ENCODE peak calls at places on chromosomes 7 and 10, in seven cellular contexts. D is dorsolateral prefrontal cortex; P is D341Med; A is activated CD4-positive, CD25-positive, alpha-beta regulatory T cell; L is hepatocyte; O is EH; M is stimulated activated CD4-positive, alpha-beta T cell treated with anti-CD3 and anti-CD28 coated beads, Interleukin-4, amount 100 ng/mL, for 24 hours. V is an unnamed sample.

GRCh38 chr10:110437761-110438341 is 59.9 kb upstream of the DUSP5 start:
- DNase-seq in L (no peak), M (no peak), D (no peak), A (no peak), O (no peak), P (no peak), V (no peak)

GRCh38 chr10:4766449-4766848 is 59.6 kb upstream of the AKR1E2 start:
- DNase-seq in D (no peak), M (no peak), L (no peak), P (no peak), O (peak; percentile 37), A (no peak), V (peak; percentile 32)

GRCh38 chr10:17758200-17758599 is 6.2 kb downstream of the TMEM236 start:
- DNase-seq in P (no peak), O (peak; percentile 54), L (peak; percentile 32), D (no peak), M (no peak), A (no peak), V (peak; percentile 42)

GRCh38 chr10:116080553-116080952 is 192.5 kb downstream of the GFRA1 start:
- DNase-seq in O (peak; percentile 12), P (no peak), L (no peak), D (no peak), A (no peak), M (no peak), V (peak; percentile 58)

GRCh38 chr10:121544301-121544869 is 53.9 kb downstream of the FGFR2 start:
- DNase-seq in A (no peak), P (no peak), M (no peak), D (no peak), L (no peak), O (no peak), V (no peak)

GRCh38 chr7:102044984-102045673 is 227.7 kb downstream of the CUX1 start:
- DNase-seq in A (no peak), L (peak; percentile 67), P (peak; percentile 87), D (peak; percentile 48), M (no peak), O (peak; percentile 93), V (no peak)

GRCh38 chr7:2639994-2640830 is 8.4 kb downstream of the TTYH3 start:
- DNase-seq in P (no peak), D (no peak), A (no peak), M (no peak), L (no peak), O (no peak), V (no peak)

GRCh38 chr10:95861401-95861800 is 46.4 kb upstream of the CC2D2B start:
- DNase-seq in O (no peak), D (no peak), M (no peak), P (no peak), L (no peak), A (no peak), V (no peak)

GRCh38 chr10:88968316-88968882 is 15.8 kb upstream of the ACTA2 start:
- DNase-seq in L (no peak), A (no peak), O (peak; percentile 78), M (no peak), P (no peak), D (no peak), V (no peak)

GRCh38 chr7:99143853-99144672 is at the start of gene SMURF1:
- DNase-seq in D (peak; percentile 41), P (peak; percentile 97), L (peak; percentile 92), O (peak; percentile 65), A (peak; percentile 71), M (peak; percentile 62), V (peak; percentile 47)

GRCh38 chr7:156173346-156173745 is 361.1 kb upstream of the SHH start:
- DNase-seq in A (no peak), O (no peak), L (no peak), P (no peak), D (no peak), M (no peak), V (no peak)

GRCh38 chr10:7410800-7411670 is at the start of gene SFMBT2:
- DNase-seq in L (peak; percentile 75), M (peak; percentile 61), P (peak; percentile 82), A (peak; percentile 33), O (peak; percentile 50), D (peak; percentile 55), V (peak; percentile 74)

GRCh38 chr7:15326044-15326644 is 235.7 kb downstream of the AGMO start:
- DNase-seq in P (peak; percentile 30), M (no peak), D (no peak), A (no peak), O (peak; percentile 29), L (peak; percentile 34), V (peak; percentile 11)

GRCh38 chr7:128833148-128833938 is 3.1 kb downstream of the FLNC start:
- DNase-seq in P (no peak), A (no peak), L (peak; percentile 71), D (peak; percentile 79), M (no peak), O (peak; percentile 90), V (peak; percentile 73)

GRCh38 chr10:14240253-14241189 is 90.2 kb downstream of the FRMD4A start:
- DNase-seq in L (no peak), A (no peak), O (peak; percentile 19), D (no peak), P (no peak), M (peak; percentile 4), V (peak; percentile 44)

GRCh38 chr7:140156460-140157080 is 20.2 kb downstream of the KDM7A start:
- DNase-seq in O (no peak), M (no peak), L (no peak), P (no peak), A (no peak), D (no peak), V (no peak)

GRCh38 chr10:92970301-92971070 is 90.1 kb upstream of the CYP26C1 start:
- DNase-seq in P (no peak), O (peak; percentile 76), D (no peak), L (no peak), M (no peak), A (no peak), V (peak; percentile 14)

GRCh38 chr10:110636932-110637557 is 7.1 kb upstream of the RBM20 start:
- DNase-seq in O (peak; percentile 22), A (no peak), P (no peak), M (no peak), D (no peak), L (no peak), V (no peak)

GRCh38 chr7:40815512-40815911 is 680.7 kb downstream of the SUGCT start:
- DNase-seq in L (no peak), M (no peak), D (no peak), A (no peak), O (peak; percentile 92), P (no peak), V (peak; percentile 72)

GRCh38 chr7:48126037-48126436 is 37.0 kb downstream of the UPP1 start:
- DNase-seq in O (no peak), P (no peak), L (no peak), D (no peak), M (no peak), A (no peak), V (no peak)

GRCh38 chr10:67903581-67903980 is 19.1 kb downstream of the SIRT1 start:
- DNase-seq in A (no peak), D (no peak), P (no peak), O (no peak), L (no peak), M (no peak), V (no peak)

GRCh38 chr10:104277785-104278184 is 8.8 kb downstream of the GSTO2 start:
- DNase-seq in L (no peak), D (no peak), O (no peak), P (no peak), A (no peak), M (no peak), V (no peak)

GRCh38 chr10:48456808-48457761 is 147.8 kb downstream of the ARHGAP22 start:
- DNase-seq in D (no peak), P (peak; percentile 41), M (no peak), A (no peak), L (no peak), O (no peak), V (no peak)

GRCh38 chr7:2811476-2812118 is 32.5 kb downstream of the GNA12 start:
- DNase-seq in D (no peak), L (peak; percentile 47), O (peak; percentile 18), P (no peak), A (no peak), M (no peak), V (no peak)

GRCh38 chr7:14936530-14936929 is 34.0 kb upstream of the DGKB start:
- DNase-seq in P (no peak), A (no peak), L (peak; percentile 65), M (no peak), D (no peak), O (peak; percentile 35), V (no peak)

GRCh38 chr10:111122127-111122526 is 45.3 kb downstream of the ADRA2A start:
- DNase-seq in L (no peak), A (no peak), O (no peak), M (no peak), D (no peak), P (no peak), V (no peak)

GRCh38 chr10:29028486-29028885 is 260.4 kb upstream of the LYZL1 start:
- DNase-seq in O (peak; percentile 10), M (no peak), P (no peak), A (no peak), L (no peak), D (no peak), V (no peak)

GRCh38 chr10:122875843-122876492 is 3.4 kb downstream of the FAM24B start:
- DNase-seq in O (no peak), L (no peak), A (no peak), P (no peak), M (no peak), D (no peak), V (no peak)

GRCh38 chr7:30510124-30511074 is 5.8 kb upstream of the GGCT start:
- DNase-seq in L (peak; percentile 50), D (no peak), M (peak; percentile 32), O (peak; percentile 54), A (no peak), P (peak; percentile 46), V (peak; percentile 25)

GRCh38 chr10:6513509-6513908 is 66.6 kb downstream of the PRKCQ start:
- DNase-seq in A (no peak), M (peak; percentile 50), P (no peak), D (no peak), L (no peak), O (no peak), V (no peak)

GRCh38 chr10:4981722-4982471 is 18.7 kb downstream of the AKR1C1 start:
- DNase-seq in O (peak; percentile 18), D (no peak), A (no peak), P (no peak), M (no peak), L (peak; percentile 76), V (peak; percentile 44)

GRCh38 chr7:69450436-69450835 is 147.8 kb upstream of the AUTS2 start:
- DNase-seq in A (no peak), P (no peak), D (no peak), O (no peak), M (no peak), L (no peak), V (no peak)

GRCh38 chr10:86086418-86086817 is 280.2 kb downstream of the GRID1 start:
- DNase-seq in P (no peak), A (no peak), M (no peak), O (no peak), D (no peak), L (no peak), V (no peak)

GRCh38 chr10:132516771-132517725 is 20.5 kb upstream of the INPP5A start:
- DNase-seq in L (peak; percentile 95), P (no peak), A (no peak), M (no peak), O (peak; percentile 100), D (peak; percentile 80), V (peak; percentile 89)

GRCh38 chr10:71244638-71245419 is 32.5 kb downstream of the UNC5B start:
- DNase-seq in P (no peak), M (no peak), D (no peak), L (peak; percentile 66), O (peak; percentile 92), A (no peak), V (peak; percentile 15)

GRCh38 chr7:117186631-117187030 is 136.2 kb downstream of the WNT2 start:
- DNase-seq in M (no peak), A (no peak), P (no peak), O (no peak), L (no peak), D (no peak), V (no peak)

GRCh38 chr7:10913457-10913856 is 60.2 kb upstream of the PHF14 start:
- DNase-seq in A (no peak), M (no peak), D (no peak), O (no peak), L (no peak), P (no peak), V (no peak)

GRCh38 chr10:51035344-51035743 is 38.9 kb upstream of the PRKG1 start:
- DNase-seq in A (no peak), M (no peak), L (no peak), D (no peak), P (no peak), O (no peak), V (no peak)

V was measured in HT1080.